ENCODE peak calls at places on chromosomes 2 and 18, in five cellular contexts. W, R, L, I and H are unnamed samples.

GRCh38 chr2:129300456-129300855 is 679.0 kb upstream of the RAB6C start:
- DNase-seq in W (no peak), R (no peak), L (no peak), I (no peak), H (no peak)

GRCh38 chr18:36511791-36512352 is 214.4 kb downstream of the FHOD3 start:
- DNase-seq in W (no peak), R (peak), L (no peak), I (no peak), H (no peak)

GRCh38 chr2:149310349-149310748 is 20.0 kb upstream of the LYPD6 start:
- DNase-seq in W (no peak), R (no peak), L (no peak), I (no peak), H (no peak)

GRCh38 chr2:38601463-38602135 is 1.1 kb downstream of the HNRNPLL start:
- DNase-seq in W (no peak), R (peak), L (no peak), I (no peak), H (no peak)

GRCh38 chr2:20534913-20535801 is 88.3 kb downstream of the RHOB start:
- DNase-seq in W (no peak), R (peak), L (no peak), I (no peak), H (no peak)

GRCh38 chr2:10668402-10669012 is 21.3 kb downstream of the NOL10 start:
- DNase-seq in W (no peak), R (peak), L (no peak), I (no peak), H (peak)

GRCh38 chr18:23421277-23421676 is 31.8 kb upstream of the RIOK3 start:
- DNase-seq in W (no peak), R (no peak), L (no peak), I (no peak), H (no peak)

GRCh38 chr2:101150306-101151140 is 659 bp downstream of the TBC1D8 start:
- DNase-seq in W (no peak), R (peak), L (no peak), I (no peak), H (no peak)

GRCh38 chr2:138777996-138778395 is 2.2 kb downstream of the NXPH2 start:
- DNase-seq in W (peak), R (peak), L (no peak), I (no peak), H (no peak)

GRCh38 chr2:26907416-26907815 is 59.5 kb downstream of the DPYSL5 start:
- DNase-seq in W (no peak), R (no peak), L (no peak), I (no peak), H (no peak)

DNA sequence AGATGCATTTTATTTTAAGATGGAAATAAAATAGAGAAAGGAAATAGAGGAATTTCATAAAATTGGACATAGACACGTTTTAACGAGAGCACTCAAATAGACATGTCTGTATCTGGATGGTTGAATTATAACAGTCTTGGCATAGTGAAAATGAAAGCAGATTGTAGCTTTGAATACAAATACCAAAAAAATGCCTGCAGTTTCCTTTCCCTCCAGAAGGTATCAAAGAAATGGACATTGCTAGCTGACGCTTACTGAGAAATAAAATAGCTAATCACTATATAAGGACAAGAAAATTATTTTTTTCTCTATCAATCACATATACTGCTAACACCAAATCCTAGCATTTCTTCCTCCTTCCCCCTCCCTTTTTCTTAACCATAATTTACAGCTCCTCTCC is 11.4 kb upstream of the MAPRE2 start:
- DNase-seq in W (no peak), R (no peak), L (no peak), I (no peak), H (peak)
- H3K4me3 ChIP-seq in W (no peak), R (no peak), L (peak), I (peak), H (peak)

GRCh38 chr2:223092667-223093066 is 40.7 kb downstream of the KCNE4 start:
- DNase-seq in W (no peak), R (peak), L (no peak), I (no peak), H (no peak)

GRCh38 chr2:223095207-223095606 is 43.2 kb downstream of the KCNE4 start:
- DNase-seq in W (no peak), R (no peak), L (no peak), I (no peak), H (no peak)

GRCh38 chr2:223090540-223091235 is 38.7 kb downstream of the KCNE4 start:
- DNase-seq in W (no peak), R (no peak), L (no peak), I (no peak), H (no peak)

GRCh38 chr2:223096571-223096970 is 44.6 kb downstream of the KCNE4 start:
- DNase-seq in W (no peak), R (peak), L (no peak), I (no peak), H (no peak)

DNA sequence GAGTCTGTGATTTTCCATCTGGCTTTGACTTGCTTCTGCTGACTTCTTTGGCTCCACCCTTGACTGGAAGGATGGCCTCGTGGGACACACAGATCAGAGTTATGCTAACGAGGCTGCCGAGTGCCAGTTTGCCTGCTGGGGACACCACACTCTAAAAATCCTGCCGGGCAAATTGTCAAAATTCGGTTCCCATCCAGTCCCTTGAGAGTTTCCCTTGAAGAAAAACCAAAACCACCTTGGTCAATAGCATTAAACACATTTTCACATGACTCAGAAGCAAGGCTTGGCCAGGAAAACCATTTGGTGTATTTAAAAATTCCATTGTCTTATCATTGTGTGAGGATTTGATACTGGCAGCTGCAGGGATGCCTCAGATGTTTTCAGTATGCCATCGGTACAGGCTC is 41.4 kb downstream of the KCNE4 start:
- DNase-seq in W (no peak), R (peak), L (no peak), I (no peak), H (no peak)
- H3K4me3 ChIP-seq in W (no peak), R (no peak), L (no peak), I (no peak), H (no peak)

GRCh38 chr2:233062447-233062842 is 2.3 kb downstream of the INPP5D start:
- DNase-seq in W (no peak), R (no peak), L (peak), I (no peak), H (no peak)
- H3K4me3 ChIP-seq in W (no peak), R (no peak), L (peak), I (peak), H (peak)

DNA sequence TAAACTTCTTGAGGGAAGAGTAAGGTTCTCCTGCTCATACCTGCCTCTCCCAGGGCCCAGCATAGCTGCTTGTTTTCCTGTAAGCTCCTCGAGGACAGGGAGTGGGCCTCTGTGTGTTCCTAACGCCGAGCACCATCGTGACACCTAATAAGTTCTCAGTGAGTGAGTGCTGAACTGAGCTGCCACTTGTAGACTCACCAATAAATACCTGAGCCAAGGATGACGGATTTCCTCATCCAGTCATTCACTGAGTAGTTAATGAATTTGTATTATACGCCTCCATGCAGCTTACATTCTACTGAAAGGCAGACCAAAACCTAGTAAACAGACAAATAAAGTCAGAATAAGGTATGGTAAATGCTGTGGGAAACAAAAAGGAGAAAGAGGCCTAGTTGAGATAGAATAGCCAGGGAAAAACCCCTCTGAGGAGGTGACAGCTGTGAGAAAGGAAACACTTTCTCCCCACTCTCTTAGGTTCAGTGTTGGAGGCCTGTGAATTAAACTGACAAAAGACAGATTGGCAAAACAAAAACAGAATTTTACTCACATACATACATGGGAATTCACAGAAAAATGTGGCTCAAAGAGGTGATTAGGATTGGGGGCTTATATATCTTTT is 138.6 kb downstream of the B3GNT2 start:
- DNase-seq in W (no peak), R (no peak), L (no peak), I (no peak), H (no peak)
- H3K4me3 ChIP-seq in W (no peak), R (no peak), L (no peak), I (no peak), H (no peak)

GRCh38 chr2:137161250-137161649 is 395.9 kb downstream of the THSD7B start:
- DNase-seq in W (no peak), R (no peak), L (no peak), I (no peak), H (no peak)

GRCh38 chr2:137157851-137158250 is 392.5 kb downstream of the THSD7B start:
- DNase-seq in W (no peak), R (no peak), L (no peak), I (no peak), H (no peak)

GRCh38 chr2:137151731-137152130 is 386.4 kb downstream of the THSD7B start:
- DNase-seq in W (no peak), R (no peak), L (no peak), I (no peak), H (no peak)

GRCh38 chr2:137155351-137156104 is 390.2 kb downstream of the THSD7B start:
- DNase-seq in W (no peak), R (no peak), L (no peak), I (no peak), H (no peak)
- H3K4me3 ChIP-seq in W (no peak), R (no peak), L (no peak), I (no peak), H (no peak)

GRCh38 chr2:8701980-8702379 is 20.1 kb downstream of the ID2 start:
- DNase-seq in W (no peak), R (no peak), L (no peak), I (no peak), H (no peak)
- H3K4me3 ChIP-seq in W (no peak), R (no peak), L (no peak), I (no peak), H (no peak)

GRCh38 chr2:199471443-199472057 is 13.8 kb upstream of the SATB2 start:
- DNase-seq in W (no peak), R (peak), L (no peak), I (no peak), H (no peak)
- H3K4me3 ChIP-seq in W (peak), R (no peak), L (no peak), I (no peak), H (no peak)

DNA sequence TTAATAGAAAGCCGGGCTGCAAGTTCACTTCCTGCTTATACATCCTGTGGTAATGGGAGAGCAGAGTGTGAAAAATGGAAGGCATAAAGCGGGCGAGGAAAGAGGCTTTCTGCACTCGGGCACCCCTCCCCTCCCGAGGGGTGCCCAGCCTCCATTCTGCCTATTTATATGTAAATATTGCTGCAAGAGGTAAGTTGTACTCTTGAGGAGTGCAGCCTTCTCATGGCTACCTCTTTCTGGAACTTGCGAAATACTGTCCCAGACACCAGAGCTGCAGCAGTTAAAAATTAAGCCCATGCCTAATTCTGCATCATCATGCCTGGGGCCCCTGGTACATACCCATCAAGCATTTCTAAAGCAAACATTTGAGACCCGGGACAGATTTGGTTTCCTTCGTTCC is 156.0 kb downstream of the GBX2 start:
- DNase-seq in W (no peak), R (no peak), L (no peak), I (no peak), H (no peak)
- H3K4me3 ChIP-seq in W (no peak), R (no peak), L (no peak), I (no peak), H (no peak)